ENCODE peak calls at places on chromosomes 16 and 17, in ten cellular contexts. E is NCI-H2081; K is BE2C; L is mammary epithelial cell; Y is mesothelial cell of epicardium; S is CD8-positive, alpha-beta T cell; J is HS-5; Q is NCI-H1048; Z is IMR-90; C is AG04450. T is an unnamed sample.
A peak's percentile ranks its signal among the peaks of the same experiment; 100 is the strongest.

GRCh38 chr16:2364638-2365210 is 24.2 kb upstream of the ABCA3 start:
- DNase-seq in K (no peak), S (no peak), Q (no peak), L (no peak), J (no peak), Z (no peak), Y (no peak), E (peak; percentile 3), C (no peak), T (no peak)

GRCh38 chr17:48721009-48721402 is 1.3 kb downstream of the PRAC1 start:
- DNase-seq in Z (no peak), J (no peak), Q (no peak), L (no peak), K (no peak), Y (no peak), E (no peak), S (no peak), C (no peak), T (no peak)

GRCh38 chr16:88403794-88404581 is 21.2 kb downstream of the ZNF469 start:
- DNase-seq in Q (no peak), J (no peak), E (no peak), Y (no peak), Z (peak; percentile 41), L (peak; percentile 55), K (no peak), S (no peak), C (no peak), T (no peak)

GRCh38 chr16:22075776-22076175 is 16.6 kb upstream of the VWA3A start:
- DNase-seq in K (no peak), Q (no peak), E (no peak), J (no peak), L (no peak), Z (peak; percentile 19), S (no peak), C (no peak), Y (no peak), T (no peak)

GRCh38 chr17:51189628-51190027 is 23.4 kb downstream of the NME2 start:
- DNase-seq in K (no peak), L (no peak), Z (peak; percentile 29), C (no peak), J (no peak), Y (no peak), S (no peak), E (no peak), Q (no peak), T (no peak)

GRCh38 chr16:87764600-87765472 is 950 bp downstream of the KLHDC4 start:
- DNase-seq in S (peak; percentile 49), Z (no peak), Q (no peak), C (no peak), Y (no peak), L (no peak), K (no peak), J (no peak), E (no peak), T (no peak)

GRCh38 chr16:49022351-49022963 is 259.2 kb downstream of the CBLN1 start:
- DNase-seq in E (no peak), C (no peak), K (no peak), Y (no peak), Q (no peak), J (no peak), S (no peak), Z (no peak), L (peak; percentile 71), T (no peak)

GRCh38 chr17:57782051-57782490 is 37.0 kb upstream of the CCDC182 start:
- DNase-seq in Y (no peak), L (no peak), J (no peak), Z (no peak), K (peak; percentile 93), C (no peak), S (no peak), Q (no peak), E (peak; percentile 44), T (no peak)

GRCh38 chr16:27994686-27995085 is 68.8 kb downstream of the GSG1L start:
- DNase-seq in S (no peak), E (no peak), J (no peak), Q (no peak), Y (no peak), C (no peak), L (no peak), K (no peak), Z (no peak), T (no peak)

GRCh38 chr16:87297918-87298631 is 19.1 kb downstream of the C16orf95 start:
- DNase-seq in S (peak; percentile 40), J (no peak), L (no peak), Q (no peak), C (no peak), K (peak; percentile 70), E (no peak), Z (peak; percentile 10), Y (peak; percentile 57), T (no peak)

GRCh38 chr16:15721018-15721417 is 71.0 kb downstream of the NDE1 start:
- DNase-seq in K (no peak), C (no peak), J (no peak), S (no peak), L (no peak), Z (no peak), Y (no peak), E (no peak), Q (no peak), T (no peak)

GRCh38 chr17:72891627-72892026 is 200.9 kb downstream of the SLC39A11 start:
- DNase-seq in L (no peak), K (no peak), Y (no peak), E (no peak), C (no peak), Q (no peak), Z (no peak), J (no peak), S (no peak), T (no peak)

GRCh38 chr17:79931517-79932309 is 92.5 kb upstream of the CBX4 start:
- DNase-seq in Y (no peak), E (no peak), L (peak; percentile 32), S (no peak), Q (no peak), K (no peak), J (no peak), C (no peak), Z (peak; percentile 31), T (no peak)

GRCh38 chr16:87382023-87382785 is 1.4 kb downstream of the FBXO31 start:
- DNase-seq in S (no peak), K (no peak), Y (no peak), C (no peak), L (no peak), J (no peak), Q (no peak), E (no peak), Z (no peak), T (no peak)

GRCh38 chr16:85234310-85235235 is 122.3 kb upstream of the CIBAR2 start:
- DNase-seq in Q (no peak), L (no peak), E (no peak), S (no peak), C (peak; percentile 73), Z (peak; percentile 85), J (no peak), Y (peak; percentile 82), K (peak; percentile 85), T (no peak)

GRCh38 chr17:58006563-58006923 is 503 bp downstream of the SRSF1 start:
- DNase-seq in J (no peak), K (peak; percentile 90), Y (peak; percentile 80), E (peak; percentile 85), S (peak; percentile 54), Z (peak; percentile 71), L (peak; percentile 63), C (peak; percentile 45), Q (peak; percentile 47), T (peak; percentile 50)

GRCh38 chr17:39051001-39051605 is 83.9 kb upstream of the FBXO47 start:
- DNase-seq in Q (no peak), C (no peak), S (no peak), J (no peak), K (no peak), Z (no peak), Y (no peak), L (no peak), E (no peak), T (no peak)

GRCh38 chr17:74211929-74212261 is 1.5 kb upstream of the TTYH2 start:
- DNase-seq in E (no peak), C (no peak), Y (no peak), S (no peak), L (peak; percentile 5), K (no peak), J (no peak), Q (no peak), Z (no peak), T (no peak)

GRCh38 chr17:49031965-49032928 is 35.1 kb downstream of the IGF2BP1 start:
- DNase-seq in Q (no peak), Y (peak; percentile 67), E (peak; percentile 82), J (peak; percentile 53), C (peak; percentile 60), S (peak; percentile 31), K (peak; percentile 60), Z (peak; percentile 81), L (peak; percentile 59), T (peak; percentile 70)

GRCh38 chr17:42072323-42073187 is 22.2 kb upstream of the C17orf113 start:
- DNase-seq in Z (no peak), S (no peak), L (no peak), E (no peak), J (no peak), C (no peak), Q (no peak), K (peak; percentile 44), Y (peak; percentile 48), T (no peak)

GRCh38 chr17:77461277-77462057 is 320.7 kb downstream of the SEC14L1 start:
- DNase-seq in L (no peak), Q (no peak), E (no peak), S (no peak), J (no peak), Z (no peak), C (no peak), Y (no peak), K (no peak), T (no peak)

GRCh38 chr17:27408891-27409290 is 47.4 kb upstream of the KSR1 start:
- DNase-seq in K (no peak), Z (peak; percentile 38), Y (no peak), S (no peak), J (no peak), Q (no peak), E (no peak), C (no peak), L (peak; percentile 14), T (no peak)

GRCh38 chr17:78873519-78874340 is 29.3 kb downstream of the CEP295NL start:
- DNase-seq in K (no peak), S (no peak), Y (peak; percentile 34), Z (peak; percentile 79), E (peak; percentile 94), L (peak; percentile 21), J (no peak), C (peak; percentile 41), Q (no peak), T (no peak)

GRCh38 chr16:52634528-52634927 is 87.6 kb upstream of the TOX3 start:
- DNase-seq in C (no peak), Y (no peak), K (no peak), Q (no peak), E (no peak), Z (no peak), S (no peak), L (no peak), J (no peak), T (no peak)

GRCh38 chr16:5633845-5634440 is 536.3 kb upstream of the EEF2KMT start:
- DNase-seq in Y (no peak), J (no peak), E (no peak), Z (peak; percentile 4), Q (no peak), S (no peak), C (no peak), K (no peak), L (no peak), T (no peak)

GRCh38 chr16:4301177-4301576 is 14.7 kb upstream of the GLIS2 start:
- DNase-seq in C (no peak), Z (no peak), S (no peak), Q (no peak), K (no peak), J (no peak), Y (no peak), E (no peak), L (no peak), T (no peak)

GRCh38 chr17:77839324-77840155 is 119.0 kb upstream of the TNRC6C start:
- DNase-seq in L (no peak), S (no peak), E (no peak), C (no peak), J (no peak), Z (no peak), K (no peak), Q (no peak), Y (no peak), T (no peak)

GRCh38 chr17:75665981-75666380 is 973 bp downstream of the RECQL5 start:
- DNase-seq in E (no peak), S (no peak), C (no peak), Q (no peak), L (no peak), K (no peak), Y (no peak), Z (no peak), J (no peak), T (no peak)

T was measured in NCI-H526 treated with DMSO at 0.1 percent for 48 hours.